ENCODE peak calls at places on chromosomes 4 and X, in seven cellular contexts. S is adrenal gland, T is transverse colon, J is upper lobe of left lung, I is lower lobe of right lung, P is ascending aorta, E is cardiac muscle cell. Y is an unnamed sample. For H3K4me1 and H3K36me3, the result is how much of the 10 kb centered on the place peaks cover.

GRCh38 chr4:47705326-47705981 is 132.4 kb downstream of the CORIN start:
- DNase-seq in J (no peak), E (peak), S (no peak), I (no peak), T (no peak), P (no peak), Y (no peak)

GRCh38 chr4:158484173-158484885 is 37.4 kb upstream of the RXFP1 start:
- DNase-seq in J (no peak), E (no peak), T (no peak), S (no peak), P (no peak), I (no peak), Y (no peak)

GRCh38 chr4:110514889-110515479 is 39.0 kb downstream of the ENPEP start:
- DNase-seq in E (peak), J (no peak), T (no peak), P (no peak), I (no peak), S (no peak), Y (no peak)

GRCh38 chr4:92210906-92211305 is 92.9 kb upstream of the GRID2 start:
- DNase-seq in P (no peak), S (no peak), E (no peak), I (no peak), J (no peak), T (no peak), Y (no peak)

GRCh38 chr4:101356928-101357327 is 9.6 kb upstream of the PPP3CA start:
- DNase-seq in T (no peak), S (peak), P (no peak), J (no peak), I (no peak), E (peak), Y (no peak)

GRCh38 chrX:41923925-41924693 is 755 bp upstream of the CASK start:
- DNase-seq in S (peak), T (peak), J (no peak), E (peak), I (peak), P (no peak), Y (peak)

GRCh38 chrX:40149286-40150175 is 51.8 kb upstream of the BCOR start:
- DNase-seq in T (no peak), I (no peak), S (no peak), E (no peak), J (no peak), P (no peak), Y (no peak)

GRCh38 chrX:51144828-51145442 is 187.7 kb upstream of the NUDT10 start:
- DNase-seq in P (no peak), J (no peak), S (peak), T (no peak), E (peak), I (no peak), Y (peak)

GRCh38 chrX:47807548-47807947 is 29.2 kb upstream of the ZNF81 start:
- DNase-seq in P (no peak), E (no peak), S (no peak), I (no peak), T (no peak), J (no peak), Y (no peak)

GRCh38 chr4:6682862-6683590 is 10.7 kb upstream of the S100P start:
- DNase-seq in T (no peak), I (no peak), S (no peak), E (no peak), J (no peak), P (no peak), Y (no peak)

GRCh38 chrX:8988456-8988855 is 45.5 kb downstream of the FAM9B start:
- DNase-seq in J (no peak), I (peak), E (peak), P (no peak), T (no peak), S (no peak), Y (peak)

DNA sequence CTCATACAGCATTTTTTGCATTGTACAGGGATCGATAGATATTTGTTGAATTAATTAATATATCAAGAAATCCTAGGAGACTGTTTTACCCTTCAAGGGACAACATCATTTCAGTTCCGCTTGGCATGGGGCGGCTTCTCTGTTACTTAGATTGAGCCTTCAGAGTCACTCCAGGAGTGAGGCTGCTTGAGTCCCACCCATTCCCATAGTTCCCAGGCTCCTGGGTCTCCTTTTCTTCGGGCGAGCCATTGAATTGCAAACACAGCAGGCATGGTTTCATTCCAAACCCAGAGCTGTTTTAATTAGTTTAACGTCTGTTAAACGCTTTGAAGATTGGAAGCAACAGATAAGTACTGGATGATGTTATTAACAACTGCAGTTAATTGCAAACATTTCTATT is 590 bp upstream of the EDA start:
- DNase-seq in I (no peak), S (no peak), E (no peak), J (no peak), P (no peak), T (no peak), Y (peak)
- H3K4me1 ChIP-seq in I (under half), S (under half), E (under half), J (under half), P (under half), T (under half), Y (under half)

GRCh38 chr4:139509727-139510410 is 46.1 kb downstream of the SETD7 start:
- DNase-seq in P (no peak), S (no peak), E (peak), I (no peak), J (no peak), T (no peak), Y (no peak)

GRCh38 chr4:139508581-139509237 is 47.3 kb downstream of the SETD7 start:
- DNase-seq in I (no peak), P (no peak), T (no peak), S (no peak), J (no peak), E (no peak), Y (no peak)

GRCh38 chr4:139515531-139515958 is 40.5 kb downstream of the SETD7 start:
- DNase-seq in I (no peak), T (no peak), E (peak), S (peak), P (no peak), J (no peak), Y (no peak)

GRCh38 chr4:139511320-139511719 is 44.7 kb downstream of the SETD7 start:
- DNase-seq in S (no peak), J (no peak), E (peak), P (no peak), T (no peak), I (no peak), Y (no peak)

GRCh38 chr4:139514382-139515059 is 41.5 kb downstream of the SETD7 start:
- DNase-seq in P (no peak), S (no peak), J (no peak), E (no peak), T (no peak), I (no peak), Y (no peak)
- H3K36me3 ChIP-seq in P (half or more), S (under half), J (under half), E (under half), T (under half), I (half or more), Y (under half)

GRCh38 chr4:40211224-40212185 is 14.7 kb downstream of the RHOH start:
- DNase-seq in P (no peak), J (no peak), I (no peak), E (no peak), T (no peak), S (no peak), Y (peak)
- H3K4me1 ChIP-seq in P (under half), J (under half), I (under half), E (under half), T (under half), S (under half), Y (under half)

GRCh38 chr4:898869-899555 is 33.1 kb downstream of the GAK start:
- DNase-seq in E (no peak), J (no peak), P (no peak), I (no peak), S (no peak), T (no peak), Y (no peak)

GRCh38 chr4:896216-896615 is 35.9 kb downstream of the GAK start:
- DNase-seq in J (peak), P (no peak), S (no peak), E (no peak), I (no peak), T (no peak), Y (no peak)

GRCh38 chr4:896630-897029 is 35.5 kb downstream of the GAK start:
- DNase-seq in P (no peak), J (peak), S (no peak), I (no peak), E (no peak), T (no peak), Y (no peak)

GRCh38 chr4:899556-899906 is 32.6 kb downstream of the GAK start:
- DNase-seq in J (no peak), T (no peak), S (no peak), P (no peak), I (no peak), E (no peak), Y (no peak)

GRCh38 chr4:898123-898522 is 34.0 kb downstream of the GAK start:
- DNase-seq in I (no peak), T (no peak), J (no peak), E (no peak), S (no peak), P (no peak), Y (no peak)
- H3K36me3 ChIP-seq in I (half or more), T (under half), J (under half), E (under half), S (under half), P (under half), Y (under half)